ENCODE peak calls at places on chromosomes 5 and 9, in ten cellular contexts. E, I, D, O, S, N, L, G, C and H are unnamed samples.

GRCh38 chr9:133088146-133088750 is 26.5 kb downstream of the CEL start:
- DNase-seq in D (no peak), S (no peak), E (no peak), G (no peak), I (no peak), L (no peak), C (no peak), N (no peak), O (no peak), H (no peak)

GRCh38 chr9:69118656-69119055 is 55.4 kb upstream of the TJP2 start:
- DNase-seq in C (no peak), L (no peak), G (no peak), O (no peak), I (no peak), S (no peak), E (no peak), D (peak; percentile 9), N (no peak), H (peak; percentile 19)

GRCh38 chr9:95605826-95606555 is 89.2 kb upstream of the PTCH1 start:
- DNase-seq in L (no peak), O (no peak), G (peak; percentile 1), N (no peak), E (no peak), I (no peak), S (no peak), C (no peak), D (no peak), H (no peak)

GRCh38 chr9:89116064-89116817 is 62.4 kb downstream of the SHC3 start:
- DNase-seq in N (no peak), D (no peak), L (no peak), C (no peak), G (no peak), E (no peak), O (peak; percentile 91), S (peak; percentile 96), I (no peak), H (no peak)

GRCh38 chr5:83741571-83741970 is 20.9 kb upstream of the HAPLN1 start:
- DNase-seq in D (no peak), I (no peak), O (no peak), E (no peak), G (no peak), S (no peak), L (no peak), C (no peak), N (no peak), H (no peak)

GRCh38 chr9:5326893-5327548 is 12.7 kb downstream of the RLN1 start:
- DNase-seq in S (no peak), I (peak; percentile 21), D (no peak), C (no peak), G (no peak), O (peak; percentile 7), N (no peak), L (peak; percentile 68), E (no peak), H (no peak)

GRCh38 chr9:89744730-89745129 is 139.9 kb downstream of the GADD45G start:
- DNase-seq in S (no peak), N (no peak), L (no peak), G (no peak), E (no peak), O (no peak), C (no peak), D (no peak), I (no peak), H (no peak)

GRCh38 chr5:138177936-138178515 is 404 bp downstream of the BRD8 start:
- DNase-seq in C (no peak), I (peak; percentile 74), O (peak; percentile 61), S (peak; percentile 37), N (peak; percentile 40), D (peak; percentile 20), E (peak; percentile 50), L (peak; percentile 63), G (peak; percentile 1), H (no peak)

DNA sequence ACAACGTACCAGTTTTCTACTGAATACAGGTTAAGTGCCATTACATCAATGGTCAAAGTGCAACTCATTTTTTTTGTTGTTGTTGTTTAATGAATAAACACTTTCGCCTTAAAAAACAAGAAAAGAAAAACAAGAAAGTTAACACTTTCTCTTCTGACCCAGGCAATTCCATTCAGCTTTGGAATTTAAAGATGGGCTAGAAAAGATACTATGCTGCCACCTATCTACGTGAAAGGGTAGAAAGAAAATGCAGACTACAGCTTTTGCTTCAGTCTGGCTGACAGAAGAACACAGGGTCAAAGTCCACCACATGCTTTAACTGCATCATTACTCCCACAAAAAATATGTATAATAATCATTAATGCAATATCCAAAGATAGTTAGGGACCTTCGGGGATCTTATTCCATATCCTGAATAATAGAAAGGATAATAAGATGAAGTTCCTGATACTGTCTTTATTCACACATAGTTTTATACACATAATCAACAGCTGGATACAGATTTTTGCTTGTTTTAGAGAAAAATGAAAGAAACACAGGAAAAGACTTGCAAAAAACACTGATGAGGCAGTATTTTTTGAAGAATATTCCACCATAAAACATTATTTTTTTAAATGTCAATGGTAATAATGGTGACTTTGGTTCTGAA is 40.4 kb downstream of the ZDHHC21 start:
- DNase-seq in I (no peak), D (no peak), C (no peak), O (peak; percentile 74), G (no peak), N (no peak), S (peak; percentile 40), L (no peak), E (no peak), H (no peak)
- TF ChIP-seq CTCF in I (peak; percentile 29), D (no peak), C (peak; percentile 43), O (peak; percentile 68), G (peak; percentile 58), N (peak; percentile 39), S (peak; percentile 59), L (peak; percentile 40), E (no peak), H (peak; percentile 67)

GRCh38 chr9:121699271-121700164 is 48.1 kb downstream of the DAB2IP start:
- DNase-seq in D (peak; percentile 45), I (peak; percentile 52), N (peak; percentile 75), L (peak; percentile 74), E (peak; percentile 76), G (peak; percentile 37), O (peak; percentile 48), S (peak; percentile 28), C (no peak), H (no peak)

GRCh38 chr9:121700831-121701419 is 49.5 kb downstream of the DAB2IP start:
- DNase-seq in L (no peak), S (no peak), N (no peak), O (no peak), I (no peak), E (no peak), G (no peak), C (no peak), D (no peak), H (no peak)

GRCh38 chr9:121701736-121702261 is 50.4 kb downstream of the DAB2IP start:
- DNase-seq in S (no peak), C (no peak), G (no peak), N (no peak), I (no peak), E (no peak), O (no peak), D (no peak), L (no peak), H (no peak)

GRCh38 chr9:121698627-121699270 is 47.3 kb downstream of the DAB2IP start:
- DNase-seq in I (no peak), G (no peak), D (no peak), S (no peak), C (no peak), N (peak; percentile 72), L (peak; percentile 35), E (peak; percentile 52), O (peak; percentile 21), H (no peak)

DNA sequence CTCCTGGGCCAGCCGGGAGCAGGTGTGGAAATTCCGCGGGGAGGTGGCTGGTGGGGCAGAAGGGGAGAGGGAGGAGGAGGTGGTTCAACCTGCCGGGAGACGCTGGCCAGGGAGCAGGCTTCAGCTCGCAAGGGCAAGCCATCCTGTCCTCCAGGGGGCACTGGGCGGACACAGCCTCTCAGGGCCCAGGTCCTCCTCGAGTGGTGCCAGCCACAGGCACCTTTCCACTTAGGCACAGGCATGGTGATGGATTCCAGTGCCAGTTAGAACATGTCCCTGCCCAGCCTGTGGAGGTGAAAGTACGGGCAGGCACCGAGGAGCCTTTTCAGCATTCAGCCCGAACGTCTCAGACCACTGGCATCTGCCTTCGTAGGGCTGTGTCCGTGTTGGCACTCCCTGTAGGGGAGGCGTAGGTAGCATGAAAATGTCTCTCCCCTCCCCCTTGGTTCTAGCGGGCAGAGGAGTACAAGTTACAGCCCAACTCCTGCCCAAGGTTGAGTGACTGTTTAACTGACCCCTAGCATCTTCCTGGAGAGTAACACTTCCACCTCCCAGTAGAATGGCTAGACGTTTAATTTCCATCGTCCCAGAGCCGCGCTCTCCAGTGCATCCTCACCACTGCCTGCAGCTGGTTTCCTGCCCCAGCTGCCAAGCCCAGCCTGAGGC is 48.9 kb downstream of the DAB2IP start:
- DNase-seq in E (peak; percentile 79), L (peak; percentile 37), N (no peak), D (peak; percentile 58), O (peak; percentile 48), I (peak; percentile 71), S (peak; percentile 48), G (no peak), C (no peak), H (no peak)
- TF ChIP-seq CTCF in E (peak; percentile 20), L (no peak), N (peak; percentile 23), D (no peak), O (peak; percentile 66), I (peak; percentile 31), S (peak; percentile 55), G (peak; percentile 63), C (peak; percentile 75), H (peak; percentile 67)

DNA sequence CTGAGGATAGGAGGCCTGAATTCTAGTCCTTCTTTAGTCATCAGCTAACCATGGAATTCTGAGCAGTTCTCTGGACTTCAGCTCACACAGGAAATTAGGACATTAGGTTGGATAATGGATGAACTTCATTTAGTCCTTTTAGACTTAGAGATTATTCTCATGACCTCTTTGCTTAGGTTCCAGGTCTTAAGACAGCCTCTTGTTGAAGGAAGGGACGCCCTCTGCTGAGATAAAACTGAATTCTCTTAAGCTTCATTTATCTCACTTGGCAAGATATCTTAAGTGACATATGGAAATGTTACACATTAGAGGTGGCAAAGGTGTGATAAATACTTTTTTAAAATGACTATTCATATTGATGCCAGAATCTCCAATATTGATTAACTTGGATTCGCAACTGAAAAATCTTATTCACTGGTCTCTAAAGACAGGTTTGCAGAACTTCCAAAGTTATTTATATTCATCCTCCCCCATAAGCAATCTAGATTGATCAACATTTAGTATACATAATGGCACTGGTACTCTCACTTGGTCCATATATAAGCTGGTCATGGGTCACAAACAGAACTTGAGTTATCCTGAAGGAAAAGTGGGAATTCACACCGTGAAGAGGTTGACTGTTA is 16.9 kb upstream of the ZNF366 start:
- DNase-seq in L (no peak), I (no peak), E (no peak), D (no peak), G (peak; percentile 80), C (peak; percentile 49), S (peak; percentile 92), N (peak; percentile 61), O (peak; percentile 95), H (no peak)
- TF ChIP-seq CTCF in L (peak; percentile 18), I (peak; percentile 42), E (no peak), D (no peak), G (peak; percentile 53), C (peak; percentile 50), S (peak; percentile 73), N (peak; percentile 62), O (peak; percentile 74), H (peak; percentile 74)

DNA sequence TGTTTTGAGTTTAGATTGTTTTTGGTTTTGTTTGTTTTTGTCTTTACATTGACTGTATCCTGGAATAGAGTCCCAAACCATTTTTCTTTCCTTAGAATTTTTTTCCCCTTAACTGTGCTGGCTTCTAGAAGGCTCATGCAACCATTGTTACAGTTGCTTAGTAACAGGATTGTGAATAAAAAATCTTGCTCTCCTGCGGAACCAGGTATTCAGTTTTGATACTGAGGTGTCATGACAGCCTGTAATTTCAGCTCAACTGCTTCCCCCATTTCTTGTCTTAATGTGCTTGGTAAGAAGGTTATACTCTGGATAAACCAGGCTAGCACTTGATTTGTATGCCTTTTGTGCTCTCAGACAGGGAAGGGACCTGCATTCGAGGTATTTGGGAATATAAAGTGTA is 42.1 kb downstream of the FOCAD start:
- DNase-seq in L (no peak), C (no peak), O (no peak), E (no peak), S (no peak), I (no peak), N (no peak), D (no peak), G (no peak), H (no peak)
- TF ChIP-seq CTCF in L (no peak), C (no peak), O (no peak), E (no peak), S (no peak), I (no peak), N (no peak), D (no peak), G (no peak), H (no peak)